ENCODE peak calls at places on chromosomes 5 and 9, in ten cellular contexts. Q is erythroblast; L is hepatocyte; Y is RWPE1; G is MG63; U is K562; S is stimulated activated CD4-positive, alpha-beta T cell treated with anti-CD3 and anti-CD28 coated beads, TNF-alpha, amount 100 ng/mL, for 4 hours; O is LoVo; T is G401; M is T-helper 1 cell. K is an unnamed sample.

GRCh38 chr9:38026840-38027527 is 42.0 kb downstream of the SHB start:
- DNase-seq in S (no peak), U (no peak), Q (no peak), L (no peak), M (no peak), O (no peak), T (no peak), Y (no peak), G (peak), K (no peak)

GRCh38 chr5:151551985-151552384 is 39.1 kb downstream of the FAT2 start:
- DNase-seq in T (no peak), M (no peak), U (no peak), S (no peak), L (no peak), G (no peak), Y (no peak), Q (no peak), O (no peak), K (no peak)

GRCh38 chr9:128055222-128056040 is 11.7 kb downstream of the NAIF1 start:
- DNase-seq in Y (no peak), S (no peak), T (peak), O (no peak), G (no peak), M (no peak), L (no peak), Q (no peak), U (no peak), K (no peak)

GRCh38 chr9:85522459-85523092 is 219.2 kb downstream of the AGTPBP1 start:
- DNase-seq in M (no peak), U (no peak), Y (peak), S (no peak), L (peak), Q (peak), O (no peak), G (peak), T (peak), K (peak)

GRCh38 chr9:137788561-137789294 is 88.9 kb upstream of the CACNA1B start:
- DNase-seq in G (no peak), Q (no peak), O (no peak), L (no peak), M (no peak), U (no peak), T (no peak), Y (no peak), S (no peak), K (no peak)

GRCh38 chr5:134132372-134133212 is 18.1 kb downstream of the TCF7 start:
- DNase-seq in M (peak), Q (no peak), G (no peak), U (no peak), S (peak), T (no peak), L (no peak), O (no peak), Y (no peak), K (peak)

GRCh38 chr5:101534486-101535110 is 631.5 kb upstream of the ST8SIA4 start:
- DNase-seq in L (no peak), S (no peak), Q (no peak), Y (no peak), T (no peak), U (no peak), O (no peak), G (no peak), M (no peak), K (no peak)

GRCh38 chr5:171418982-171419662 is at the start of gene FGF18:
- DNase-seq in U (peak), O (peak), G (peak), T (peak), M (no peak), Q (peak), S (no peak), L (peak), Y (peak), K (no peak)

GRCh38 chr5:176693477-176693851 is 46.2 kb downstream of the TSPAN17 start:
- DNase-seq in G (no peak), O (no peak), L (no peak), Q (no peak), U (no peak), M (no peak), S (no peak), Y (no peak), T (no peak), K (no peak)

GRCh38 chr9:22008662-22009562 is at the start of gene CDKN2B:
- DNase-seq in O (peak), S (peak), T (peak), G (no peak), L (peak), Y (peak), Q (peak), U (no peak), M (peak), K (peak)

GRCh38 chr5:174275959-174276358 is 230.5 kb downstream of the NSG2 start:
- DNase-seq in S (no peak), O (no peak), Y (no peak), Q (no peak), T (no peak), L (no peak), G (no peak), M (no peak), U (no peak), K (no peak)

GRCh38 chr9:135081731-135082130 is 5.7 kb upstream of the OLFM1 start:
- DNase-seq in L (no peak), M (no peak), U (no peak), Y (no peak), S (no peak), O (no peak), T (no peak), Q (no peak), G (no peak), K (no peak)

GRCh38 chr5:85651744-85652143 is 966.0 kb upstream of the COX7C start:
- DNase-seq in Q (no peak), G (no peak), M (no peak), U (no peak), O (no peak), Y (no peak), T (peak), L (no peak), S (no peak), K (no peak)

GRCh38 chr5:32842798-32843531 is 131.8 kb downstream of the NPR3 start:
- DNase-seq in O (no peak), G (no peak), U (no peak), Q (no peak), S (no peak), M (no peak), T (no peak), Y (peak), L (peak), K (no peak)

GRCh38 chr9:110183208-110184145 is 24.5 kb downstream of the C9orf152 start:
- DNase-seq in S (peak), G (peak), U (peak), O (peak), L (peak), T (peak), Q (peak), Y (peak), M (no peak), K (no peak)

GRCh38 chr5:141412853-141413539 is at the start of gene PCDHGA10:
- DNase-seq in O (peak), T (peak), Y (peak), L (peak), S (peak), Q (peak), U (peak), G (peak), M (no peak), K (peak)

GRCh38 chr5:64977779-64978178 is 209.0 kb downstream of the CWC27 start:
- DNase-seq in M (no peak), S (no peak), G (peak), O (no peak), L (no peak), U (no peak), T (no peak), Y (no peak), Q (no peak), K (no peak)

GRCh38 chr9:130732131-130732530 is 38.6 kb downstream of the EXOSC2 start:
- DNase-seq in M (no peak), U (peak), Q (no peak), Y (peak), T (no peak), O (no peak), L (no peak), G (no peak), S (no peak), K (no peak)

GRCh38 chr5:59575648-59576290 is 317.8 kb downstream of the PDE4D start:
- DNase-seq in T (no peak), G (no peak), L (peak), U (no peak), S (no peak), M (no peak), O (no peak), Y (no peak), Q (peak), K (no peak)

GRCh38 chr5:175257128-175257846 is 186.7 kb downstream of the DRD1 start:
- DNase-seq in L (no peak), O (no peak), S (no peak), U (no peak), Q (no peak), Y (no peak), M (no peak), G (no peak), T (no peak), K (no peak)

GRCh38 chr9:133225171-133226011 is 16.3 kb upstream of the OBP2B start:
- DNase-seq in M (no peak), U (no peak), G (no peak), T (no peak), Q (no peak), S (no peak), O (no peak), L (no peak), Y (no peak), K (no peak)

GRCh38 chr5:56344594-56344993 is 111.5 kb upstream of the ANKRD55 start:
- DNase-seq in O (no peak), U (no peak), Q (no peak), M (no peak), S (no peak), L (no peak), Y (no peak), T (no peak), G (no peak), K (no peak)

GRCh38 chr5:27038476-27038875 is at the start of gene CDH9:
- DNase-seq in G (peak), S (no peak), Y (no peak), U (no peak), Q (no peak), L (no peak), T (no peak), M (no peak), O (no peak), K (no peak)

GRCh38 chr9:10255758-10256157 is 357.0 kb downstream of the PTPRD start:
- DNase-seq in T (no peak), U (no peak), G (no peak), Y (no peak), O (no peak), M (no peak), L (no peak), Q (no peak), S (no peak), K (no peak)

GRCh38 chr5:125293223-125293622 is 546.8 kb upstream of the ZNF608 start:
- DNase-seq in M (no peak), L (no peak), O (no peak), Y (no peak), T (no peak), G (no peak), S (no peak), U (no peak), Q (no peak), K (no peak)

GRCh38 chr5:36521219-36521618 is 85.2 kb upstream of the SLC1A3 start:
- DNase-seq in Y (no peak), S (no peak), M (no peak), L (no peak), O (no peak), Q (no peak), T (no peak), G (no peak), U (no peak), K (no peak)

GRCh38 chr9:125409217-125409636 is 147.6 kb downstream of the GAPVD1 start:
- DNase-seq in G (peak), O (peak), Y (peak), U (no peak), M (no peak), Q (no peak), L (no peak), T (no peak), S (no peak), K (no peak)

GRCh38 chr5:142821733-142822487 is 51.7 kb downstream of the ARHGAP26 start:
- DNase-seq in M (no peak), O (peak), T (no peak), Q (no peak), Y (peak), U (peak), G (peak), S (no peak), L (peak), K (no peak)

GRCh38 chr5:41843456-41844112 is 26.6 kb downstream of the OXCT1 start:
- DNase-seq in M (no peak), T (peak), O (peak), Q (peak), S (no peak), U (peak), L (peak), G (peak), Y (peak), K (no peak)

GRCh38 chr5:100777680-100778281 is 125.3 kb downstream of the ST8SIA4 start:
- DNase-seq in L (peak), T (no peak), Y (peak), U (no peak), O (peak), M (no peak), S (no peak), G (peak), Q (no peak), K (peak)

GRCh38 chr5:88188458-88189132 is 80.0 kb downstream of the TMEM161B start:
- DNase-seq in Q (peak), M (no peak), T (no peak), G (no peak), S (no peak), O (no peak), L (no peak), Y (no peak), U (no peak), K (no peak)

GRCh38 chr9:76215066-76215465 is 179.2 kb downstream of the RFK start:
- DNase-seq in G (peak), M (no peak), T (no peak), L (peak), Q (no peak), U (no peak), Y (peak), S (no peak), O (no peak), K (no peak)

GRCh38 chr5:73318308-73318719 is 130.3 kb downstream of the FOXD1 start:
- DNase-seq in S (no peak), Y (no peak), L (no peak), Q (no peak), T (no peak), O (no peak), M (no peak), U (no peak), G (no peak), K (no peak)

GRCh38 chr5:136730426-136730825 is 365.1 kb upstream of the TRPC7 start:
- DNase-seq in L (peak), M (no peak), U (no peak), O (peak), G (no peak), Q (no peak), T (no peak), S (no peak), Y (no peak), K (no peak)

GRCh38 chr5:52063186-52063585 is 679.9 kb downstream of the ISL1 start:
- DNase-seq in U (no peak), Q (no peak), S (no peak), O (no peak), G (no peak), M (no peak), L (no peak), Y (no peak), T (no peak), K (no peak)

GRCh38 chr5:116044073-116044472 is 11.8 kb downstream of the ARL14EPL start:
- DNase-seq in M (no peak), Q (no peak), T (no peak), U (no peak), G (no peak), Y (no peak), L (no peak), O (no peak), S (no peak), K (no peak)

GRCh38 chr5:34656700-34657549 is 797 bp downstream of the RAI14 start:
- DNase-seq in U (peak), S (no peak), M (no peak), O (peak), Y (peak), G (peak), L (peak), Q (no peak), T (peak), K (no peak)

GRCh38 chr9:34457266-34458012 is 931 bp downstream of the FAM219A start:
- DNase-seq in L (peak), S (peak), T (peak), O (no peak), G (peak), M (no peak), Y (peak), U (peak), Q (peak), K (no peak)

K was measured in stimulated activated CD8-positive, alpha-beta memory T cell treated with anti-CD3 and anti-CD28 coated beads, Interleukin-7, amount 100 ng/mL, for 4 hours.